ENCODE peak calls at places on chromosome 3, in four cellular contexts. F is SK-N-SH, B is HepG2, J is K562. X is an unnamed sample.

GRCh38 chr3:142931222-142931621 is 32.3 kb downstream of the PAQR9 start:
- DNase-seq in F (peak), J (no peak), B (peak), X (no peak)

GRCh38 chr3:16290007-16290826 is 25.2 kb downstream of the OXNAD1 start:
- DNase-seq in J (peak), F (peak), B (peak), X (peak)

GRCh38 chr3:177979684-177980083 is 556.6 kb upstream of the KCNMB2 start:
- DNase-seq in F (no peak), J (no peak), B (no peak), X (no peak)

GRCh38 chr3:45547764-45548683 is 46.5 kb upstream of the LIMD1 start:
- DNase-seq in J (no peak), B (no peak), F (peak), X (no peak)

GRCh38 chr3:119403201-119403600 is 60.2 kb downstream of the TMEM39A start:
- DNase-seq in J (no peak), F (no peak), B (no peak), X (no peak)

GRCh38 chr3:42746455-42747450 is 26.3 kb downstream of the CCDC13 start:
- DNase-seq in J (no peak), F (no peak), B (peak), X (no peak)

GRCh38 chr3:8713901-8714759 is 19.5 kb upstream of the CAV3 start:
- DNase-seq in B (peak), F (no peak), J (peak), X (peak)

GRCh38 chr3:30628931-30629590 is 22.7 kb downstream of the TGFBR2 start:
- DNase-seq in B (no peak), F (no peak), J (no peak), X (no peak)

GRCh38 chr3:187919535-187919934 is 174.3 kb upstream of the BCL6 start:
- DNase-seq in J (no peak), B (no peak), F (no peak), X (no peak)

GRCh38 chr3:128950223-128950938 is 43.5 kb downstream of the CFAP92 start:
- DNase-seq in J (no peak), B (peak), F (peak), X (peak)

GRCh38 chr3:40989141-40990061 is 209.9 kb upstream of the CTNNB1 start:
- DNase-seq in B (no peak), J (no peak), F (no peak), X (no peak)
- TF ChIP-seq ELF1 in B (no peak), J (no peak), F (no peak), X (no peak)

DNA sequence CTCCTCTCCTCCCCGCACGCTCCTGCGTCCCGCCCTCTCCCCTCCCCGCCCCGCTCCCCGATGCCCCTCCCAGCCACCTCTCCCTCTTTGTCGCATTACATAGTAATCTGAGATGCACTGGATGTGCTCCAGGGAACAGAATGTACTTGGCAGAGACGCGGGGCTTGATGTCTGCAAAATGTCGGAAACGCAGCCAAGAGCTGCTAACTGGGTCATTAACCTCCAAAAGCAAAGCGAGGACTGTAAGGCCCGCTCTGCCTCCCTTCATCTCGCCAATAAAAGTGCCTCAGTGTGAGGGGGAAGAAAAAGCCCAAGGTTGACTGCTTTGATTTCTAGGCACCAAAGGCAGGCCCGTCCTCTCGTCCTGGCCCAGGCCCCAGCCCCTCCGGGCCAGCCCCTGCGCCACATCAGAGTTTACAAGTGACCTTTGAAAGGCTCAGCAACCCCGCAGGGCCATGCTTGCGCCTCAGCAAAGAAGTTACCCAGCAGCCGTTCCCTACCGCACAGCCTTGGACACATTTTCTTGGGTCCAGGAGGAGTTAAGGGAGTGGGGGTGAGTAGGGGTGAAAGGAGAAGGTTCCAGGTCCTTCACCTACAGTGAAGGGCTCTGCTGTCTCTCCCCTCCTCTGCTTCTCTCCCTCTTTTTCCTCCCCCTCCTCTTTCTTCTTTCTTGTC is 223.7 kb upstream of the TPRG1 start:
- DNase-seq in B (no peak), J (no peak), F (peak), X (peak)
- TF ChIP-seq ELF1 in B (no peak), J (no peak), F (no peak), X (no peak)

GRCh38 chr3:28240440-28240839 is 979 bp upstream of the CMC1 start:
- DNase-seq in J (no peak), F (no peak), B (peak), X (no peak)
- TF ChIP-seq ELF1 in J (no peak), F (no peak), B (peak), X (no peak)

GRCh38 chr3:72411843-72412242 is 436.4 kb downstream of the SHQ1 start:
- DNase-seq in B (no peak), F (no peak), J (no peak), X (no peak)
- TF ChIP-seq ELF1 in B (no peak), F (no peak), J (no peak), X (no peak)